ENCODE peak calls at places on chromosomes 2 and 18, in four cellular contexts. A is fibroblast of lung, M is heart left ventricle, H is GM13976. U is an unnamed sample.

GRCh38 chr2:39728941-39729351 is 50.1 kb downstream of the THUMPD2 start:
- DNase-seq in A (peak), H (peak), M (peak), U (no peak)

GRCh38 chr2:178756843-178757242 is 50.4 kb downstream of the TTN start:
- DNase-seq in M (no peak), A (peak), H (no peak), U (no peak)

GRCh38 chr2:65199891-65200290 is 27.7 kb upstream of the ACTR2 start:
- DNase-seq in M (no peak), A (no peak), H (no peak), U (no peak)

GRCh38 chr2:233705911-233706506 is 6.7 kb upstream of the UGT1A5 start:
- DNase-seq in H (no peak), A (no peak), M (no peak), U (no peak)

GRCh38 chr2:83844490-83844889 is 614.6 kb downstream of the SUCLG1 start:
- DNase-seq in H (no peak), M (no peak), A (no peak), U (no peak)

GRCh38 chr2:44004735-44005602 is 9.2 kb upstream of the LRPPRC start:
- DNase-seq in H (no peak), M (no peak), A (no peak), U (no peak)

GRCh38 chr2:62578837-62579640 is 73.0 kb upstream of the TMEM17 start:
- DNase-seq in A (peak), H (no peak), M (no peak), U (no peak)

GRCh38 chr2:160270571-160271113 is 70.6 kb upstream of the ITGB6 start:
- DNase-seq in A (no peak), M (no peak), H (no peak), U (no peak)

GRCh38 chr2:237353207-237353606 is 60.8 kb downstream of the COL6A3 start:
- DNase-seq in H (no peak), M (no peak), A (no peak), U (no peak)

DNA sequence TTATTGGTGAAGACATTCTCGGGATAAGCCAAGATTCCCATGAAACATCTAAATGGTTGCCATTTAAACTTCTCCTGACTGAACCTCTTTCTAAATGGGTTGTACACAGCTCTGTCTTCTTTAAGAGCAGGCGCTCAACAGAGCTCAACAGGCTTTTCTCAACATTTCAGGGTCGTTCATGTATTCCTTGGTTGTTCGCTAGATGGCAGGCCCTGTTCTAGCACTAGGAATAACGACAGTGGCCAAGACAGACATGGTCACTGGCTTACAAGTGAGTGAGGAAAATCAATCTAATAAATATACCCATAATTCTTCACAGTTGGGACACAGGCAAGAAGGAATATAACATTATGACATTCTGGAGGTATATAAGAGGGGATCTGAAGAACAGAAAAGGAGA is 154.5 kb downstream of the SMAD2 start:
- DNase-seq in A (peak), H (no peak), M (no peak), U (no peak)
- TF ChIP-seq CTCF in A (peak), H (peak), M (no peak), U (peak)

GRCh38 chr2:113963965-113964364 is 74.1 kb downstream of the ACTR3 start:
- DNase-seq in M (no peak), A (no peak), H (no peak), U (no peak)
- TF ChIP-seq CTCF in M (no peak), A (no peak), H (no peak), U (no peak)

DNA sequence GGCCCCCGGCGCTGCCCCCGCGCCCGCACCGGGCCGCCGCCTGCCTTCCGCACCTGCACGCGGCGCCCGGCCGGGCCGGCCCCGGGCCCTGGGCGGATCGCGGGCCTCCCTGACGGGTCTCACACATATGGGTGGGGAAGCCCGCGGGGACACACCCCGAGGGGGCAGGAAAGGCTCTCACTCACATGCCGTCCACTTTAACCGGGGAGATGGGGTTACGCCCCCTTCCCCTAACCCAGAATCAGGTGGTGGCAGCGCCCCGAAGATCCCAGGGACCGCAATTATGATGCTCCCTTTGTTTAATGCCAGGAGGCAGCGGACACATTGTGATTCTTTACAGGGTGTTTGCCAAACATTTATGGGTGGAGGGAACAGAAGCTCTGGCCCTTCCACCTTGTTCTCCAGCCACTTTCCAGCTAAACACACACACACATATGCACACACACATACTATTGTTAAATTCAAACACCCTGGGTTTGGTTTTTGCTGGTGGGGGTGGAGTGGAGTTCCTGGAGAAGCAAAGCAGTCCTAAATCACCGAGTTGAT is 433 bp upstream of the ANKRD44 start:
- DNase-seq in M (no peak), A (no peak), H (no peak), U (no peak)
- TF ChIP-seq CTCF in M (no peak), A (no peak), H (no peak), U (no peak)

GRCh38 chr2:7749895-7750559 is 832.8 kb downstream of the RNF144A start:
- DNase-seq in H (no peak), M (no peak), A (no peak), U (no peak)
- TF ChIP-seq CTCF in H (no peak), M (no peak), A (no peak), U (no peak)

GRCh38 chr18:35041752-35042379 is 653 bp downstream of the MAPRE2 start:
- DNase-seq in M (no peak), H (no peak), A (no peak), U (no peak)
- TF ChIP-seq CTCF in M (no peak), H (no peak), A (no peak), U (no peak)

GRCh38 chr2:75288760-75289159 is 89.4 kb upstream of the TACR1 start:
- DNase-seq in A (no peak), H (no peak), M (no peak), U (no peak)

GRCh38 chr2:75287624-75288313 is 88.4 kb upstream of the TACR1 start:
- DNase-seq in H (peak), A (no peak), M (no peak), U (no peak)

GRCh38 chr2:75292826-75293225 is 93.5 kb upstream of the TACR1 start:
- DNase-seq in A (peak), M (no peak), H (no peak), U (no peak)

GRCh38 chr2:75289771-75290170 is 90.5 kb upstream of the TACR1 start:
- DNase-seq in H (no peak), M (no peak), A (no peak), U (no peak)

GRCh38 chr2:75290600-75291140 is 91.3 kb upstream of the TACR1 start:
- DNase-seq in A (peak), M (no peak), H (no peak), U (no peak)
- TF ChIP-seq CTCF in A (peak), M (no peak), H (no peak), U (no peak)

GRCh38 chr2:105783151-105783738 is 38.5 kb downstream of the NCK2 start:
- DNase-seq in H (no peak), M (no peak), A (no peak), U (no peak)

GRCh38 chr2:105781274-105781673 is 36.6 kb downstream of the NCK2 start:
- DNase-seq in M (no peak), H (no peak), A (peak), U (no peak)

GRCh38 chr2:105782646-105783045 is 37.9 kb downstream of the NCK2 start:
- DNase-seq in M (no peak), H (no peak), A (no peak), U (no peak)

GRCh38 chr2:105780606-105781005 is 35.9 kb downstream of the NCK2 start:
- DNase-seq in H (no peak), A (no peak), M (no peak), U (no peak)

GRCh38 chr2:105782123-105782522 is 37.4 kb downstream of the NCK2 start:
- DNase-seq in H (no peak), A (peak), M (no peak), U (no peak)
- TF ChIP-seq CTCF in H (peak), A (no peak), M (no peak), U (no peak)

GRCh38 chr18:68826111-68826510 is 28.2 kb downstream of the CCDC102B start:
- DNase-seq in M (no peak), A (no peak), H (no peak), U (no peak)

GRCh38 chr18:68817584-68817983 is 19.7 kb downstream of the CCDC102B start:
- DNase-seq in A (peak), H (no peak), M (no peak), U (no peak)

GRCh38 chr18:68822926-68823325 is 25.0 kb downstream of the CCDC102B start:
- DNase-seq in H (no peak), M (no peak), A (no peak), U (no peak)
- TF ChIP-seq CTCF in H (no peak), M (no peak), A (no peak), U (no peak)

DNA sequence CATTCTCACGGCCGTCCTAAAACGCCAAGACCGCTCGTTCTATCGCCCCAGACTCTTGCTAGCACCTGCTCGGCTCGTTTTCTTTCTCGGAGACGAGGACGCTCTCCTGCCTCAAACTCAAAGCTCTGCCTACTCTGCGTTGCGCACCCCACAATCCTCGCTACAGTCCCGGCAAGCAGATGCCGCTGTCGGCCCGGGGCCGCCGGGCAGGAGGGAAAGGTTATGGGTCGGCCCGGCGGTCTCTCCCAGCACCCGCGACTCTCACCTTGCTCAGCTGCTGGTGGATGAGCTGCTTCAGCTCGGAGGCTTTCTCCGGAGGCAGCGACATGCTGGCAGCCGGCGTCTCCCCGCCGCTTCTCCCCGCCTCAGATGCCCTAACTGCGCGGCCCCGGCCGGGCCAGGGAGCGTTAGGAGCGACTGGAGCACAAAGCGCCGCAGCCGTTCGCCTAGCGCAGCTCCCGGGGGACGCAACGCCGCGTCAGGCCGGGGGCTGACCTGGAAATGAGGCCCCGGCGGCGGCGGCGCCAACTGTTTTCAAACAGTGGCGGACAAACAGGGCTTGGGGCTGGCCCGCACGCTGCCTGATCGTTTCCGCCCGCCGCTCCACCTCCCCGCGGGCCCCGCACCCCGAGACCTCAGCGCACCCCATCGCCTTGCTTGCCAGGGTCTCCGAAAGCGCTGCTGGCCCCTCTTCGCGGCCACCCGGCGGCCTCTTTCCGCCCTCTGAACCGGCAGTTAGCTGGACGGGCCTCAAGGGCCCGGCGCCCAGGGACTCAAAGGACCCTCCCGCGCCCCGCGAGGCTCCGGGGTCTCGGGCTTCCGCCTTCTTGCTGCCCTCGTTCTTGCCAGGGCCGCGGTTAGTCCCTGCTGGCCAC is at the start of the genes CEP76 and PSMG2:
- DNase-seq in H (peak), M (peak), A (peak), U (peak)
- TF ChIP-seq CTCF in H (no peak), M (peak), A (no peak), U (no peak)

GRCh38 chr2:70140978-70141753 is 49.7 kb downstream of the C2orf42 start:
- DNase-seq in A (peak), H (peak), M (peak), U (no peak)
- TF ChIP-seq CTCF in A (peak), H (peak), M (no peak), U (peak)

U was measured in GM12864.